ENCODE peak calls at places on chromosomes 5 and 9, in four cellular contexts. One of them, this sample, is unnamed.

GRCh38 chr5:150623152-150623877 is 17.1 kb upstream of the SYNPO start:
- DNase-seq in HTR-8/SVneo: no peak
- DNase-seq in T1000: no peak
- DNase-seq in lower leg skin: no peak
- DNase-seq in this sample: no peak

GRCh38 chr9:18791074-18791473 is 241.9 kb downstream of the SAXO1 start:
- DNase-seq in HTR-8/SVneo: peak
- DNase-seq in T1000: no peak
- DNase-seq in lower leg skin: no peak
- DNase-seq in this sample: no peak

GRCh38 chr9:127783111-127783621 is 2.7 kb upstream of the CDK9 start:
- DNase-seq in HTR-8/SVneo: no peak
- DNase-seq in T1000: no peak
- DNase-seq in lower leg skin: peak
- DNase-seq in this sample: peak

GRCh38 chr9:9170735-9171134 is 1371.2 kb upstream of the DMAC1 start:
- DNase-seq in HTR-8/SVneo: no peak
- DNase-seq in T1000: no peak
- DNase-seq in lower leg skin: no peak
- DNase-seq in this sample: no peak

GRCh38 chr5:15366676-15367391 is 133.1 kb upstream of the FBXL7 start:
- DNase-seq in HTR-8/SVneo: no peak
- DNase-seq in T1000: no peak
- DNase-seq in lower leg skin: no peak
- DNase-seq in this sample: no peak

GRCh38 chr5:137310051-137310730 is 188.9 kb downstream of the SPOCK1 start:
- DNase-seq in HTR-8/SVneo: peak
- DNase-seq in T1000: no peak
- DNase-seq in lower leg skin: no peak
- DNase-seq in this sample: no peak

GRCh38 chr5:64958757-64959391 is 190.1 kb downstream of the CWC27 start:
- DNase-seq in HTR-8/SVneo: peak
- DNase-seq in T1000: no peak
- DNase-seq in lower leg skin: no peak
- DNase-seq in this sample: no peak

GRCh38 chr5:80068775-80069174 is 33.6 kb downstream of the THBS4 start:
- DNase-seq in HTR-8/SVneo: no peak
- DNase-seq in T1000: no peak
- DNase-seq in lower leg skin: no peak
- DNase-seq in this sample: no peak

GRCh38 chr5:168674893-168675482 is 95.8 kb upstream of the PANK3 start:
- DNase-seq in HTR-8/SVneo: no peak
- DNase-seq in T1000: no peak
- DNase-seq in lower leg skin: no peak
- DNase-seq in this sample: no peak

GRCh38 chr9:124598048-124598447 is 90.8 kb upstream of the NR5A1 start:
- DNase-seq in HTR-8/SVneo: no peak
- DNase-seq in T1000: no peak
- DNase-seq in lower leg skin: no peak
- DNase-seq in this sample: no peak

GRCh38 chr9:137113385-137114159 is 961 bp downstream of the DPP7 start:
- DNase-seq in HTR-8/SVneo: no peak
- DNase-seq in T1000: no peak
- DNase-seq in lower leg skin: no peak
- DNase-seq in this sample: no peak

GRCh38 chr5:35902032-35902681 is 36.3 kb downstream of the CAPSL start:
- DNase-seq in HTR-8/SVneo: no peak
- DNase-seq in T1000: no peak
- DNase-seq in lower leg skin: no peak
- DNase-seq in this sample: no peak

GRCh38 chr9:107049825-107050184 is 186.8 kb downstream of the ZNF462 start:
- DNase-seq in HTR-8/SVneo: no peak
- DNase-seq in T1000: no peak
- DNase-seq in lower leg skin: no peak
- DNase-seq in this sample: no peak

GRCh38 chr5:157665467-157666085 is 5.8 kb upstream of the C5orf52 start:
- DNase-seq in HTR-8/SVneo: peak
- DNase-seq in T1000: no peak
- DNase-seq in lower leg skin: no peak
- DNase-seq in this sample: no peak

GRCh38 chr9:113042884-113043657 is 13.5 kb downstream of the ZFP37 start:
- DNase-seq in HTR-8/SVneo: no peak
- DNase-seq in T1000: no peak
- DNase-seq in lower leg skin: no peak
- DNase-seq in this sample: no peak

GRCh38 chr9:85700330-85700729 is 41.4 kb downstream of the AGTPBP1 start:
- DNase-seq in HTR-8/SVneo: no peak
- DNase-seq in T1000: no peak
- DNase-seq in lower leg skin: no peak
- DNase-seq in this sample: no peak

GRCh38 chr5:101473483-101473882 is 570.4 kb upstream of the ST8SIA4 start:
- DNase-seq in HTR-8/SVneo: no peak
- DNase-seq in T1000: no peak
- DNase-seq in lower leg skin: no peak
- DNase-seq in this sample: no peak

GRCh38 chr5:179371681-179372675 is 26.7 kb upstream of the ADAMTS2 start:
- DNase-seq in HTR-8/SVneo: no peak
- DNase-seq in T1000: no peak
- DNase-seq in lower leg skin: no peak
- DNase-seq in this sample: no peak

GRCh38 chr5:90134892-90135291 is 274.7 kb downstream of the CETN3 start:
- DNase-seq in HTR-8/SVneo: no peak
- DNase-seq in T1000: no peak
- DNase-seq in lower leg skin: peak
- DNase-seq in this sample: no peak

GRCh38 chr9:115229496-115229895 is 111.5 kb upstream of the TNC start:
- DNase-seq in HTR-8/SVneo: no peak
- DNase-seq in T1000: peak
- DNase-seq in lower leg skin: no peak
- DNase-seq in this sample: no peak

GRCh38 chr9:135310134-135310533 is 169.4 kb upstream of the PPP1R26 start:
- DNase-seq in HTR-8/SVneo: no peak
- DNase-seq in T1000: no peak
- DNase-seq in lower leg skin: no peak
- DNase-seq in this sample: no peak

GRCh38 chr5:164746723-164747122 is 1241.3 kb downstream of the MAT2B start:
- DNase-seq in HTR-8/SVneo: no peak
- DNase-seq in T1000: no peak
- DNase-seq in lower leg skin: no peak
- DNase-seq in this sample: no peak

GRCh38 chr9:127020526-127021078 is 101.8 kb downstream of the ANGPTL2 start:
- DNase-seq in HTR-8/SVneo: no peak
- DNase-seq in T1000: no peak
- DNase-seq in lower leg skin: no peak
- DNase-seq in this sample: no peak

GRCh38 chr9:130297371-130297770 is 31.8 kb downstream of the HMCN2 start:
- DNase-seq in HTR-8/SVneo: no peak
- DNase-seq in T1000: no peak
- DNase-seq in lower leg skin: no peak
- DNase-seq in this sample: no peak